ENCODE peak calls at places on chromosomes 3 and 15, in six cellular contexts. C, M, Z, N, A and V are unnamed samples.

GRCh38 chr15:52262364-52262763 is 33.2 kb downstream of the MYO5C start:
- DNase-seq in C (no peak), M (no peak), Z (no peak), N (no peak), A (no peak), V (no peak)

GRCh38 chr3:114827495-114827894 is 319.6 kb downstream of the ZBTB20 start:
- DNase-seq in C (no peak), M (peak; percentile 63), Z (peak; percentile 61), N (no peak), A (no peak), V (no peak)

GRCh38 chr3:44924102-44925084 is 50.0 kb downstream of the TGM4 start:
- DNase-seq in C (no peak), M (peak; percentile 61), Z (no peak), N (no peak), A (no peak), V (no peak)

GRCh38 chr3:22245122-22245521 is 494.1 kb upstream of the ZNF385D start:
- DNase-seq in C (peak; percentile 19), M (peak; percentile 93), Z (no peak), N (no peak), A (no peak), V (no peak)

GRCh38 chr3:192848371-192849233 is 69.1 kb downstream of the MB21D2 start:
- DNase-seq in C (no peak), M (no peak), Z (no peak), N (no peak), A (no peak), V (no peak)

GRCh38 chr3:113212155-113212844 is 943 bp downstream of the BOC start:
- DNase-seq in C (peak; percentile 47), M (peak; percentile 69), Z (no peak), N (peak; percentile 85), A (no peak), V (no peak)

GRCh38 chr15:57893075-57893474 is 172.4 kb downstream of the ALDH1A2 start:
- DNase-seq in C (no peak), M (no peak), Z (no peak), N (no peak), A (no peak), V (no peak)

GRCh38 chr3:30358871-30359270 is 247.5 kb upstream of the TGFBR2 start:
- DNase-seq in C (no peak), M (no peak), Z (no peak), N (no peak), A (no peak), V (no peak)

GRCh38 chr3:43086460-43087165 is 19.3 kb downstream of the POMGNT2 start:
- DNase-seq in C (no peak), M (peak; percentile 23), Z (no peak), N (no peak), A (no peak), V (no peak)

GRCh38 chr3:142861926-142862325 is 27.0 kb downstream of the PCOLCE2 start:
- DNase-seq in C (no peak), M (no peak), Z (no peak), N (no peak), A (no peak), V (no peak)

GRCh38 chr3:58654466-58654865 is 12.1 kb downstream of the FAM3D start:
- DNase-seq in C (no peak), M (no peak), Z (no peak), N (no peak), A (no peak), V (no peak)

GRCh38 chr3:32175607-32176197 is 62.8 kb upstream of the CMTM8 start:
- DNase-seq in C (no peak), M (peak; percentile 87), Z (peak; percentile 54), N (no peak), A (no peak), V (no peak)

GRCh38 chr15:89034305-89034704 is 54.0 kb upstream of the ABHD2 start:
- DNase-seq in C (no peak), M (peak; percentile 52), Z (no peak), N (no peak), A (no peak), V (no peak)

GRCh38 chr15:94175420-94175819 is 55.9 kb upstream of the MCTP2 start:
- DNase-seq in C (no peak), M (no peak), Z (no peak), N (no peak), A (no peak), V (no peak)

GRCh38 chr3:111650378-111651275 is 55.5 kb upstream of the ZBED2 start:
- DNase-seq in C (no peak), M (no peak), Z (no peak), N (no peak), A (no peak), V (no peak)

GRCh38 chr3:127329647-127330285 is 41.9 kb upstream of the PRR20G start:
- DNase-seq in C (no peak), M (no peak), Z (no peak), N (no peak), A (no peak), V (no peak)

GRCh38 chr15:74127954-74128784 is 2.2 kb upstream of the ISLR2 start:
- DNase-seq in C (peak; percentile 39), M (peak; percentile 63), Z (no peak), N (no peak), A (no peak), V (no peak)

GRCh38 chr3:139204756-139205155 is 139.1 kb upstream of the MRPS22 start:
- DNase-seq in C (no peak), M (peak; percentile 77), Z (no peak), N (no peak), A (no peak), V (no peak)

GRCh38 chr3:39107874-39108308 is 411 bp downstream of the TTC21A start:
- DNase-seq in C (no peak), M (peak; percentile 66), Z (no peak), N (no peak), A (no peak), V (no peak)

GRCh38 chr3:5294360-5294759 is 106.9 kb downstream of the EDEM1 start:
- DNase-seq in C (no peak), M (peak; percentile 81), Z (no peak), N (no peak), A (no peak), V (no peak)

GRCh38 chr3:172607305-172608121 is 84.3 kb upstream of the TNFSF10 start:
- DNase-seq in C (no peak), M (peak; percentile 86), Z (no peak), N (no peak), A (no peak), V (no peak)

GRCh38 chr15:68055224-68055705 is 1.1 kb downstream of the PIAS1 start:
- DNase-seq in C (no peak), M (peak; percentile 81), Z (peak; percentile 12), N (no peak), A (no peak), V (no peak)

GRCh38 chr15:31374489-31374888 is 47.9 kb downstream of the KLF13 start:
- DNase-seq in C (no peak), M (peak; percentile 15), Z (no peak), N (peak; percentile 61), A (no peak), V (no peak)

GRCh38 chr15:73683624-73684536 is at the start of gene CD276:
- DNase-seq in C (peak; percentile 88), M (peak; percentile 85), Z (peak; percentile 17), N (peak; percentile 93), A (peak; percentile 93), V (peak; percentile 91)

GRCh38 chr15:89230277-89230676 is 8.9 kb upstream of the RLBP1 start:
- DNase-seq in C (no peak), M (peak; percentile 33), Z (no peak), N (no peak), A (no peak), V (no peak)

GRCh38 chr3:53068176-53068575 is 22.3 kb upstream of the SFMBT1 start:
- DNase-seq in C (no peak), M (no peak), Z (no peak), N (peak; percentile 49), A (no peak), V (no peak)

GRCh38 chr3:48429416-48430358 is at the start of gene PLXNB1:
- DNase-seq in C (peak; percentile 66), M (peak; percentile 55), Z (peak; percentile 83), N (peak; percentile 87), A (peak; percentile 93), V (peak; percentile 93)

GRCh38 chr3:102354818-102355515 is 79.8 kb upstream of the ZPLD1 start:
- DNase-seq in C (no peak), M (peak; percentile 27), Z (no peak), N (no peak), A (no peak), V (no peak)

GRCh38 chr3:101862453-101863165 is 13.3 kb downstream of the NFKBIZ start:
- DNase-seq in C (no peak), M (no peak), Z (no peak), N (no peak), A (no peak), V (no peak)

GRCh38 chr3:23324745-23325144 is 121.6 kb downstream of the UBE2E2 start:
- DNase-seq in C (no peak), M (peak; percentile 58), Z (no peak), N (no peak), A (no peak), V (no peak)

GRCh38 chr15:60799885-60800728 is 321.2 kb upstream of the ICE2 start:
- DNase-seq in C (no peak), M (peak; percentile 87), Z (no peak), N (no peak), A (no peak), V (no peak)

GRCh38 chr3:159191454-159191853 is 389.6 kb downstream of the MFSD1 start:
- DNase-seq in C (no peak), M (peak; percentile 73), Z (no peak), N (no peak), A (no peak), V (no peak)